ENCODE peak calls at places on chromosomes 13 and 19, in eight cellular contexts. One of them, this sample, is unnamed.
A peak's percentile ranks its signal among the peaks of the same experiment; 100 is the strongest.

GRCh38 chr13:19591864-19592263 is 30.5 kb upstream of the TPTE2 start:
- DNase-seq in retinal pigment epithelial cell: no peak
- DNase-seq in uterus: no peak
- DNase-seq in PC-9: no peak
- DNase-seq in kidney: no peak
- DNase-seq in IMR-90: no peak
- DNase-seq in fibroblast of pulmonary artery: no peak
- DNase-seq in suprapubic skin: no peak
- DNase-seq in this sample: no peak

GRCh38 chr13:21238267-21238666 is 61.8 kb downstream of the MRPL57 start:
- DNase-seq in kidney: no peak
- DNase-seq in retinal pigment epithelial cell: no peak
- DNase-seq in uterus: no peak
- DNase-seq in suprapubic skin: no peak
- DNase-seq in PC-9: no peak
- DNase-seq in fibroblast of pulmonary artery: no peak
- DNase-seq in IMR-90: no peak
- DNase-seq in this sample: no peak

GRCh38 chr13:104357672-104358314 is 1291.6 kb upstream of the SLC10A2 start:
- DNase-seq in suprapubic skin: no peak
- DNase-seq in fibroblast of pulmonary artery: no peak
- DNase-seq in PC-9: no peak
- DNase-seq in retinal pigment epithelial cell: no peak
- DNase-seq in uterus: no peak
- DNase-seq in kidney: no peak
- DNase-seq in IMR-90: no peak
- DNase-seq in this sample: no peak

GRCh38 chr13:27775943-27776342 is 16.3 kb upstream of the GSX1 start:
- DNase-seq in IMR-90: no peak
- DNase-seq in retinal pigment epithelial cell: no peak
- DNase-seq in fibroblast of pulmonary artery: no peak
- DNase-seq in suprapubic skin: no peak
- DNase-seq in kidney: no peak
- DNase-seq in uterus: no peak
- DNase-seq in PC-9: peak; percentile 48
- DNase-seq in this sample: no peak

GRCh38 chr19:50932690-50933083 is 20.2 kb downstream of the KLK5 start:
- DNase-seq in fibroblast of pulmonary artery: no peak
- DNase-seq in uterus: no peak
- DNase-seq in kidney: no peak
- DNase-seq in suprapubic skin: no peak
- DNase-seq in PC-9: peak; percentile 46
- DNase-seq in retinal pigment epithelial cell: no peak
- DNase-seq in IMR-90: no peak
- DNase-seq in this sample: no peak

GRCh38 chr13:53821632-53822031 is 793.0 kb downstream of the OLFM4 start:
- DNase-seq in retinal pigment epithelial cell: no peak
- DNase-seq in suprapubic skin: no peak
- DNase-seq in uterus: no peak
- DNase-seq in fibroblast of pulmonary artery: no peak
- DNase-seq in PC-9: no peak
- DNase-seq in IMR-90: no peak
- DNase-seq in kidney: peak; percentile 18
- DNase-seq in this sample: no peak

GRCh38 chr19:11064831-11065303 is 24.4 kb upstream of the LDLR start:
- DNase-seq in PC-9: no peak
- DNase-seq in kidney: no peak
- DNase-seq in IMR-90: no peak
- DNase-seq in retinal pigment epithelial cell: no peak
- DNase-seq in suprapubic skin: no peak
- DNase-seq in uterus: no peak
- DNase-seq in fibroblast of pulmonary artery: no peak
- DNase-seq in this sample: no peak

GRCh38 chr19:4225902-4226301 is 3.4 kb upstream of the EBI3 start:
- DNase-seq in IMR-90: no peak
- DNase-seq in kidney: no peak
- DNase-seq in PC-9: no peak
- DNase-seq in retinal pigment epithelial cell: no peak
- DNase-seq in uterus: no peak
- DNase-seq in fibroblast of pulmonary artery: no peak
- DNase-seq in suprapubic skin: no peak
- DNase-seq in this sample: no peak

GRCh38 chr19:50204811-50205675 is 1.6 kb downstream of the MYH14 start:
- DNase-seq in suprapubic skin: no peak
- DNase-seq in IMR-90: no peak
- DNase-seq in kidney: peak; percentile 93
- DNase-seq in PC-9: peak; percentile 88
- DNase-seq in retinal pigment epithelial cell: no peak
- DNase-seq in uterus: no peak
- DNase-seq in fibroblast of pulmonary artery: no peak
- DNase-seq in this sample: no peak

GRCh38 chr19:10086032-10086903 is at the start of gene SHFL:
- DNase-seq in IMR-90: peak; percentile 45
- DNase-seq in suprapubic skin: no peak
- DNase-seq in fibroblast of pulmonary artery: peak; percentile 54
- DNase-seq in retinal pigment epithelial cell: no peak
- DNase-seq in kidney: peak; percentile 92
- DNase-seq in PC-9: peak; percentile 46
- DNase-seq in uterus: peak; percentile 72
- DNase-seq in this sample: peak; percentile 24

GRCh38 chr13:102422690-102423089 is 20.8 kb upstream of the FGF14 start:
- DNase-seq in fibroblast of pulmonary artery: no peak
- DNase-seq in PC-9: no peak
- DNase-seq in retinal pigment epithelial cell: no peak
- DNase-seq in suprapubic skin: no peak
- DNase-seq in uterus: no peak
- DNase-seq in kidney: no peak
- DNase-seq in IMR-90: no peak
- DNase-seq in this sample: no peak

DNA sequence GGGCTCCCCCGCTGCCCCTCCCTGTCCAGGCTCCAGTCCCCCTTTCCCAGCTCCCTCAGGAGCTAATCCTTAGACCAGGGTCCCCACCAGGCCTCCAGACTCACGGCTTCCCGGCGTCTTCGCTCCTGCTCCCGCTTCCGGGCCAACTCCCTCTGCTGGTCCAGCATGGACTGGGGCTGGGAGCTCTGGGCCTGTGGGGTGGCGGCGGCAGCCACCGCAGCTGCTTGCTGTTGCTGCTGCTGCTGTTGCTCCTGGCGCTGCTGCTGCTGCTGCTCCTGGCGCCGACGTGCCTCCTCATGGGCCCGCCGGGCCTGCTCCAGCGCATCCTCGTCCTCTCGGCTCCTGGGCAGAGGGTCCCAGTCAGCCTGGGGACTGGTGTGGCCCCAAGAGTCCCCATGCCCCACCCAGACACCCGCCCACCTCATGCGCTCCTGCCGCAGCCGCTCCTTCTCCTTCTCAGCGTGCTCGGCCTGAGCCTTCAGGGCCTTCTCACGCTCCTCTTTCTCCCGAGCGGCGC is 6.4 kb upstream of the EPHX3 start:
- DNase-seq in retinal pigment epithelial cell: no peak
- DNase-seq in uterus: no peak
- DNase-seq in PC-9: no peak
- DNase-seq in IMR-90: no peak
- DNase-seq in suprapubic skin: no peak
- DNase-seq in fibroblast of pulmonary artery: no peak
- DNase-seq in kidney: no peak
- DNase-seq in this sample: no peak
- TF ChIP-seq CTCF in retinal pigment epithelial cell: no peak
- TF ChIP-seq CTCF in uterus: no peak
- TF ChIP-seq CTCF in PC-9: no peak
- TF ChIP-seq CTCF in IMR-90: no peak
- TF ChIP-seq CTCF in suprapubic skin: no peak
- TF ChIP-seq CTCF in fibroblast of pulmonary artery: no peak
- TF ChIP-seq CTCF in kidney: no peak
- TF ChIP-seq CTCF in this sample: no peak

DNA sequence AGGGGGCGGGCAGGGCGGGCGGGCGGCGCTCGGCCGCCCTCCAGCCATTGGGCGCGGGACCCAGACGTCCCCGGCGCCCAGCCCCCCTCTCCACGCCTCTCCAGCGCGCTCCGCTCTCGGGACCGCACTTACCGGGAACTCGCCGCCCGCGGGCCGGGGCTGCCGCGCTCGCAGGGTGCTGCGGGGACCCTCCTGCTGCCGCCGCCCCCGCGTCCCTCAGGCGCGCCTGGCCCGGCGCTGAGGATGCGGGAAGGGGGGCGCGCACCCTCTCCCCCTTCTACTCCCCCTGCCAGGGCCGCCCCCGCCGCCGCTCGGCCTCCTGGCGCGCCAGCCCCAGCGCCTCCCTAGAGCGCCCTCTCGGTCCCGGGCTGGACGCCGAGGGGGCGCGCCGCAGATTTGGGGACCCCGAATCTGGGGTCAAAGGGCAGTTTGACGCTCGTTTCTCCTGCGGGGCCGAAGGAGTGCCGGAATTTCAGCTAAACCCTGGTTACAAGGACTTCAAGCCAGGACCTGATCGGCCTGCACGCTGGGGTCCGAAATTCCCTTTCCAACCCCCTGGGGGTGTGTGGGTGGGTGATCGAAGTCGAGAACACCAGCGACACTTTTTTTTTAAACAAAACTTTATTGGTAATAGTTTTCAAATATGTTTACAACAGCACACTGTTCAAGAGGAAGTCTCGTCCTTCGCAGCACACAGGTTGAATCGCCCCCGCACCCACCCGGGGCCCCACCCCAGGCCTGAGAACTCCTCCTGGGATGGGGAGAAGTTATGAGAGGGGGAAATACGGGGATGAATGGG is 734 bp upstream of the SAMD1 start:
- DNase-seq in suprapubic skin: no peak
- DNase-seq in fibroblast of pulmonary artery: peak; percentile 70
- DNase-seq in IMR-90: peak; percentile 64
- DNase-seq in uterus: peak; percentile 51
- DNase-seq in retinal pigment epithelial cell: no peak
- DNase-seq in PC-9: peak; percentile 75
- DNase-seq in kidney: peak; percentile 95
- DNase-seq in this sample: no peak
- TF ChIP-seq CTCF in suprapubic skin: no peak
- TF ChIP-seq CTCF in fibroblast of pulmonary artery: peak; percentile 18
- TF ChIP-seq CTCF in IMR-90: peak; percentile 16
- TF ChIP-seq CTCF in uterus: peak; percentile 30
- TF ChIP-seq CTCF in retinal pigment epithelial cell: peak; percentile 18
- TF ChIP-seq CTCF in PC-9: peak; percentile 45
- TF ChIP-seq CTCF in kidney: no peak
- TF ChIP-seq CTCF in this sample: peak; percentile 24

GRCh38 chr19:16111160-16111908 is at the start of gene RAB8A:
- DNase-seq in uterus: peak; percentile 99
- DNase-seq in fibroblast of pulmonary artery: peak; percentile 99
- DNase-seq in suprapubic skin: peak; percentile 99
- DNase-seq in IMR-90: peak; percentile 99
- DNase-seq in PC-9: peak; percentile 97
- DNase-seq in retinal pigment epithelial cell: peak; percentile 97
- DNase-seq in kidney: peak; percentile 100
- DNase-seq in this sample: peak; percentile 99
- TF ChIP-seq CTCF in uterus: peak; percentile 100
- TF ChIP-seq CTCF in fibroblast of pulmonary artery: peak; percentile 57
- TF ChIP-seq CTCF in suprapubic skin: peak; percentile 100
- TF ChIP-seq CTCF in IMR-90: peak; percentile 98
- TF ChIP-seq CTCF in PC-9: peak; percentile 92
- TF ChIP-seq CTCF in retinal pigment epithelial cell: peak; percentile 73
- TF ChIP-seq CTCF in kidney: peak; percentile 96
- TF ChIP-seq CTCF in this sample: peak; percentile 67

DNA sequence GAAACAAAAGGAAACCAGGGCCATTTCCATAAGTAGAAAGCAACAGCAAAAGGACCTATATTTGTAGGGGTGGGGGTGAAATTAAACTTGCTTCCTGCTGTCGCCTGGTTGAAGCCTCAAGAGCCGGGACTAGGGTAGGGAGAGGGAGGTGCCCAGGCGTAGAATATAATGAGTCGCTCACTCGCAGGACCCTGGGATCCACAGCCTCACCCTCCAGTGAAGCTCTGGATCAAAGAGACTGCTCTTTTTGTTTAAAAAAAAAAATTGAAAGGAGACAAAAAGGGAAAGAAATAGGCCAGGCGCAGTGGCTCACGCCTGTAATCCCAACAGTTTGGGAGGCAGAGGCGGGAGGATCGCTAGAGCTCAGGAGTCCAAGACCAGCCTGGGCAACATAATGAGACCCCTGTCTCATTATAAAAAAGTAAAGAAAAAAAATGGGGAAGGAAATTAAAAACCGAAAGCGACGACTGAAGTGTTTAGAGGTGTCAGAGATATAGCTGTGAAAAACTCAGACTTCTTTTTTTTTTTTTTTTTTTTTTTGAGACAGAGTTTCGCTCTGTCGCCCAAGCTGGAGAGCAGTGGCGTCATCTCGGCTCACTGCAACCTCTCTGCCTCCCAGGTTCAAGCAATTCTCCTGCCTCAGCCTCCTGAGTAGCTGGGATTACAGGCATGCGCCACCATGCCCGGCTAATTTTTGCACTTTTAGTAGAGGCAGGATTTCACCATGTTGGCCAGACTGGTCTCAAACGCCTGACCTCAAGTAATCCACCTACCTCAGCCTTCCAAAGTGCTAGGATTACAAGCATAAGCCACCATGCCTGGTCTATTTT is 10.9 kb upstream of the ADGRE5 start:
- DNase-seq in retinal pigment epithelial cell: no peak
- DNase-seq in suprapubic skin: no peak
- DNase-seq in IMR-90: no peak
- DNase-seq in kidney: no peak
- DNase-seq in fibroblast of pulmonary artery: no peak
- DNase-seq in PC-9: no peak
- DNase-seq in uterus: no peak
- DNase-seq in this sample: no peak
- TF ChIP-seq CTCF in retinal pigment epithelial cell: no peak
- TF ChIP-seq CTCF in suprapubic skin: no peak
- TF ChIP-seq CTCF in IMR-90: no peak
- TF ChIP-seq CTCF in kidney: no peak
- TF ChIP-seq CTCF in fibroblast of pulmonary artery: no peak
- TF ChIP-seq CTCF in PC-9: no peak
- TF ChIP-seq CTCF in uterus: no peak
- TF ChIP-seq CTCF in this sample: no peak

GRCh38 chr13:109784590-109785140 is 1.7 kb downstream of the IRS2 start:
- DNase-seq in suprapubic skin: no peak
- DNase-seq in PC-9: peak; percentile 61
- DNase-seq in retinal pigment epithelial cell: no peak
- DNase-seq in uterus: peak; percentile 62
- DNase-seq in IMR-90: peak; percentile 62
- DNase-seq in kidney: peak; percentile 93
- DNase-seq in fibroblast of pulmonary artery: peak; percentile 77
- DNase-seq in this sample: peak; percentile 47
- TF ChIP-seq CTCF in suprapubic skin: peak; percentile 76
- TF ChIP-seq CTCF in PC-9: no peak
- TF ChIP-seq CTCF in retinal pigment epithelial cell: peak; percentile 39
- TF ChIP-seq CTCF in uterus: peak; percentile 85
- TF ChIP-seq CTCF in IMR-90: peak; percentile 73
- TF ChIP-seq CTCF in kidney: peak; percentile 83
- TF ChIP-seq CTCF in fibroblast of pulmonary artery: no peak
- TF ChIP-seq CTCF in this sample: peak; percentile 25

GRCh38 chr19:54478677-54479266 is 5.7 kb upstream of the CDC42EP5 start:
- DNase-seq in PC-9: peak; percentile 35
- DNase-seq in retinal pigment epithelial cell: no peak
- DNase-seq in fibroblast of pulmonary artery: peak; percentile 67
- DNase-seq in IMR-90: peak; percentile 49
- DNase-seq in suprapubic skin: no peak
- DNase-seq in uterus: no peak
- DNase-seq in kidney: peak; percentile 3
- DNase-seq in this sample: no peak
- TF ChIP-seq CTCF in PC-9: peak; percentile 84
- TF ChIP-seq CTCF in retinal pigment epithelial cell: peak; percentile 76
- TF ChIP-seq CTCF in fibroblast of pulmonary artery: peak; percentile 76
- TF ChIP-seq CTCF in IMR-90: peak; percentile 54
- TF ChIP-seq CTCF in suprapubic skin: peak; percentile 49
- TF ChIP-seq CTCF in uterus: no peak
- TF ChIP-seq CTCF in kidney: peak; percentile 39
- TF ChIP-seq CTCF in this sample: peak; percentile 69